ENCODE peak calls at places on chromosomes 12 and 14, in seven cellular contexts. P is stomach, H is Karpas-422, K is right atrium auricular region, Y is substantia nigra, E is RWPE1, T is IMR-90. N is an unnamed sample.

GRCh38 chr12:110744176-110744575 is 1.5 kb upstream of the PPP1CC start:
- DNase-seq in E (peak), T (peak), P (no peak), H (no peak), Y (peak), K (peak), N (no peak)

GRCh38 chr12:123270380-123271181 is 1.1 kb downstream of the CDK2AP1 start:
- DNase-seq in P (no peak), E (no peak), K (no peak), T (peak), H (peak), Y (peak), N (no peak)

GRCh38 chr12:97837401-97837800 is 374.8 kb downstream of the RMST start:
- DNase-seq in H (no peak), K (no peak), E (peak), P (no peak), T (no peak), Y (no peak), N (peak)

GRCh38 chr14:25622752-25623151 is 572.8 kb upstream of the STXBP6 start:
- DNase-seq in Y (no peak), T (no peak), E (no peak), K (no peak), P (no peak), H (no peak), N (no peak)

GRCh38 chr12:74280156-74280655 is 257.4 kb upstream of the ATXN7L3B start:
- DNase-seq in E (no peak), K (no peak), T (no peak), Y (no peak), H (no peak), P (no peak), N (no peak)

GRCh38 chr14:95354834-95355233 is 35.1 kb upstream of the CLMN start:
- DNase-seq in T (no peak), P (no peak), K (no peak), H (no peak), Y (no peak), E (no peak), N (no peak)

GRCh38 chr14:105888784-105889665 is 362.6 kb downstream of the TMEM121 start:
- DNase-seq in T (no peak), K (no peak), E (no peak), H (no peak), Y (no peak), P (no peak), N (no peak)

GRCh38 chr12:130169924-130170323 is 7.7 kb downstream of the FZD10 start:
- DNase-seq in Y (no peak), K (no peak), P (no peak), H (no peak), T (no peak), E (no peak), N (no peak)

GRCh38 chr12:110349521-110350151 is 53.9 kb downstream of the ANAPC7 start:
- DNase-seq in T (no peak), Y (no peak), E (no peak), H (no peak), P (no peak), K (no peak), N (no peak)

GRCh38 chr12:108175310-108175709 is 46.2 kb downstream of the WSCD2 start:
- DNase-seq in E (no peak), T (no peak), P (no peak), H (no peak), Y (no peak), K (no peak), N (no peak)

GRCh38 chr12:124191024-124191359 is 103.9 kb upstream of the RFLNA start:
- DNase-seq in T (no peak), H (peak), P (no peak), E (peak), K (no peak), Y (no peak), N (no peak)

GRCh38 chr12:69834147-69834546 is 9.1 kb downstream of the MYRFL start:
- DNase-seq in P (no peak), K (no peak), H (no peak), Y (no peak), T (no peak), E (no peak), N (no peak)

GRCh38 chr12:31504625-31505222 is 86.2 kb downstream of the DENND5B start:
- DNase-seq in P (no peak), E (no peak), K (no peak), T (no peak), Y (no peak), H (no peak), N (no peak)

GRCh38 chr12:31507966-31508365 is 83.0 kb downstream of the DENND5B start:
- DNase-seq in K (no peak), P (no peak), E (peak), Y (no peak), T (peak), H (no peak), N (no peak)

GRCh38 chr12:31510034-31510433 is 80.9 kb downstream of the DENND5B start:
- DNase-seq in E (no peak), H (no peak), Y (no peak), K (no peak), P (no peak), T (peak), N (no peak)

GRCh38 chr12:31506907-31507306 is 84.0 kb downstream of the DENND5B start:
- DNase-seq in E (no peak), P (no peak), T (peak), Y (no peak), K (no peak), H (no peak), N (no peak)

DNA sequence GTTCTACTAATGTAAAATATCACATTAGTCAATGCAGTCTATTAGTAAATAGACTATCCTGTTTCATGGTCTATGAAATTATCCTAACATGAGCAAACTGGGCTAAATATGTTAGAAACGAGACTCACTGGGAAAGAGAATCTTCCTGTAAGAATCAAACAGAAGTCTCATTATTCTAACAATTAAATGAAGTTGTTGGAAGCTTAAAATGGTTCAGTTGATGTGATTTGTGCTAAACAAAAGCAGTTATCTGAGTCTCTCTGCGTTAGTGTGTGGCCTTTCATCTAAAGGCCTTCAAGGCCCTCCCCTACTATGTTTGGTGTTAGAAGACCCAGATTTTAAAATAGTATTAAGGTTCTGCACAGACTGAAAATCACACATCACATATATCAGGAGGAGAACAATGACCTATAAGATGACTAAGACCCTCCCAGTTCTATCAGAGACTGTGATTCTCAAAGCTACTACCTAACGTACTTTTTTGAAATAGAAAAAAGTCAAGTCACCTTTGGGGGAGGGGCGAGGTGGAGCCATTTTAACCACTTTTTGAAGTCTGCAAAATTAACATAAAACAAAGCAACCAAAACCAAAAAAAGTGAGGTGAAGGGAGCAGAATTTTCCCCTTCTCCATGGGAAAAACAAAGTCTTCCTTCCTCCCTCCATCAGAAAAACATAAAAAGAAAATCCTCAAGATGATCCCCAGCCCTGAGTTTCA is 82.3 kb downstream of the DENND5B start:
- DNase-seq in P (no peak), Y (no peak), T (no peak), E (no peak), H (no peak), K (no peak), N (no peak)
- H3K27ac ChIP-seq in P (no peak), Y (no peak), T (no peak), E (no peak), H (no peak), K (no peak), N (no peak)

GRCh38 chr12:2639020-2639298 is 155.8 kb upstream of the FKBP4 start:
- DNase-seq in H (no peak), K (no peak), Y (no peak), E (no peak), T (no peak), P (no peak), N (no peak)

GRCh38 chr12:2637371-2637770 is 157.4 kb upstream of the FKBP4 start:
- DNase-seq in Y (no peak), H (no peak), P (no peak), E (no peak), T (no peak), K (no peak), N (no peak)

GRCh38 chr12:2634481-2634880 is 160.3 kb upstream of the FKBP4 start:
- DNase-seq in E (no peak), P (no peak), H (no peak), K (no peak), T (no peak), Y (no peak), N (no peak)

GRCh38 chr12:2638273-2639019 is 156.3 kb upstream of the FKBP4 start:
- DNase-seq in H (no peak), T (no peak), K (no peak), Y (no peak), P (no peak), E (no peak), N (no peak)

DNA sequence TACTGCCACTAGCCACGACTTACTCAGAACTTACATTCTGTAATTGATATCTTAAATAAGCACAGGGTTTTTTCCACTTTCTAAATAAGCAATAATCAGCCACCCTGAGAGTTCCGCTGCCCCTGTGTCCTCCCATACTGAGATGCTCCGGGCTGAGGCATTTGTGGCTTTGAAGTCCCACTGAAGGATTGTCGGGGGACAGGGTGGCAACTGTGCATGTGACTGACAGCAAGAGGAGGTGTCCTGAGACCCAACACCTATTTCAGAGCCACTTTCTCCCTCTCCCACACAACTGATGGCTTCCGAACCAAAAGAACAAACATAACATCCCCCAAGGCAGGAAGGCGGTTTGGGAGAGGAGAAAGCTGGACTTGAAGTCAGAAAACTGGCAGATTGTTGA is 158.0 kb upstream of the FKBP4 start:
- DNase-seq in E (no peak), K (no peak), H (no peak), Y (no peak), T (no peak), P (no peak), N (no peak)
- H3K27ac ChIP-seq in E (no peak), K (no peak), H (no peak), Y (no peak), T (peak), P (no peak), N (no peak)

DNA sequence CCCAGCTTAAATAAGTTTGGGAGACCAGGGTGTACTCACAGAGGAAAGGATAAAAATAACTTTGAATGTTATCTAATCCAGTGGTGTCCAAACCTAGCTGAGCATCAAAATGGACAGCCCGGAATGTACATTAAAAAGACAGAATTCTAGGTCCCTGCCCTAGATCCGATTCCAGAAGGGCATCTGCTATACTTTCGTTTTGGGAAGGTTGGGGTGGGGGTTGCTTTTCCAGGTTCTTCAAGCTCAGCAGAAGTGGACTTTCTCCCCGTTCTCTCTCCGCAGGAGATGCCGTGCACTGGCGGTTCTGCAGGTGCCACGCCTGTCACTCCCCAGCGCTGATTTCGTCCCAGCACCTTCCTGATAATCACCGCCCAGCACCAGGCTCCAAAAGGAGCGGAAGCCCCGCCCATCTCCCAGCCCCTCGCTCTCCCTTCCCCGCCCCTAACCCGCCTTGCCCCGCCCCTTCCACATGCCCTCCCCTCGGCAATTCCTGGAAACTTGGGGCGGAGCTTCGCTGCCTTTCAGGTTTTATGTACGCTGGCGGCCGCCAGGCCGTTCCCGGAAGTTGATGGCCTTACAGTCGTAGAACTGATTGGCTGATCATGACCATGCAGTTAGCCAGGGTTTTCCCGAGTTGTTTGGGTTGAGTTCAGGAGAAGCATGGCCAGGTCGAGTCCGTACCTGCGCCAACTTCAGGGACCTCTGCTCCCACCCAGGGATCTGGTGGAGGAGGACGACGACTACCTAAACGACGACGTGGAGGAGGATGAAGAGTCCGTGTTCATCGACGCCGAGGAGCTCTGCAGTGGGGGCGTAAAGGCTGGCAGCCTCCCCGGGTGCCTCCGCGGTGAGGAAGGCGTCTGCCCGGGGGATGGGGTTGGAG is at the start of gene HELB:
- DNase-seq in E (peak), T (peak), K (peak), P (peak), Y (peak), H (peak), N (peak)
- H3K27ac ChIP-seq in E (peak), T (peak), K (peak), P (peak), Y (peak), H (no peak), N (peak)

GRCh38 chr12:27787559-27787958 is 7.5 kb upstream of the MANSC4 start:
- DNase-seq in P (no peak), K (no peak), Y (no peak), H (peak), E (no peak), T (peak), N (no peak)
- H3K27ac ChIP-seq in P (no peak), K (no peak), Y (no peak), H (no peak), E (no peak), T (peak), N (peak)

GRCh38 chr12:121576851-121577391 is 3.9 kb downstream of the KDM2B start:
- DNase-seq in Y (no peak), T (peak), P (no peak), H (no peak), K (no peak), E (peak), N (no peak)
- H3K27ac ChIP-seq in Y (peak), T (peak), P (peak), H (no peak), K (peak), E (peak), N (peak)

GRCh38 chr14:53167602-53168328 is 14.6 kb upstream of the DDHD1 start:
- DNase-seq in K (no peak), P (no peak), T (peak), H (no peak), E (no peak), Y (no peak), N (no peak)
- H3K27ac ChIP-seq in K (peak), P (peak), T (peak), H (no peak), E (no peak), Y (no peak), N (no peak)